ENCODE peak calls at places on chromosomes 13 and 19, in nine cellular contexts. P is hepatocyte; K is A673; V is adrenal gland; R is CD4-positive, alpha-beta memory T cell; M is body of pancreas; J is CD8-positive, alpha-beta T cell; D is cardiac muscle cell; G is ascending aorta. Z is an unnamed sample.

GRCh38 chr13:32201809-32202208 is 113.4 kb downstream of the ZAR1L start:
- DNase-seq in P (no peak), K (no peak), V (no peak), R (no peak), M (no peak), J (no peak), D (no peak), G (no peak), Z (no peak)

GRCh38 chr13:47337781-47338507 is 441.1 kb upstream of the HTR2A start:
- DNase-seq in P (peak; percentile 21), K (no peak), V (no peak), R (no peak), M (no peak), J (no peak), D (peak; percentile 58), G (no peak), Z (no peak)

GRCh38 chr19:33606556-33606955 is 15.2 kb upstream of the CHST8 start:
- DNase-seq in P (no peak), K (no peak), V (no peak), R (no peak), M (no peak), J (no peak), D (no peak), G (no peak), Z (no peak)

GRCh38 chr13:64314286-64314685 is 2898.6 kb upstream of the PCDH20 start:
- DNase-seq in P (no peak), K (peak; percentile 14), V (no peak), R (no peak), M (no peak), J (no peak), D (peak; percentile 25), G (no peak), Z (no peak)

GRCh38 chr13:37106642-37107041 is 1.2 kb upstream of the CSNK1A1L start:
- DNase-seq in P (no peak), K (no peak), V (no peak), R (no peak), M (no peak), J (no peak), D (no peak), G (no peak), Z (no peak)

GRCh38 chr13:98535501-98536357 is 41.2 kb downstream of the STK24 start:
- DNase-seq in P (no peak), K (no peak), V (no peak), R (no peak), M (peak; percentile 49), J (no peak), D (no peak), G (peak; percentile 53), Z (no peak)

GRCh38 chr19:12947702-12948596 is 2.3 kb downstream of the RAD23A start:
- DNase-seq in P (no peak), K (no peak), V (no peak), R (no peak), M (no peak), J (no peak), D (no peak), G (no peak), Z (no peak)

GRCh38 chr19:57363734-57364181 is 407 bp downstream of the TRAPPC2B start:
- DNase-seq in P (peak; percentile 40), K (peak; percentile 8), V (no peak), R (no peak), M (no peak), J (no peak), D (peak; percentile 20), G (no peak), Z (no peak)

GRCh38 chr13:33100876-33101275 is 84.7 kb downstream of the KL start:
- DNase-seq in P (no peak), K (no peak), V (no peak), R (no peak), M (no peak), J (no peak), D (no peak), G (no peak), Z (no peak)

GRCh38 chr19:5216141-5216847 is 124.3 kb downstream of the PTPRS start:
- DNase-seq in P (no peak), K (no peak), V (no peak), R (no peak), M (no peak), J (no peak), D (no peak), G (no peak), Z (no peak)

GRCh38 chr13:46666727-46667456 is 113.9 kb downstream of the LRCH1 start:
- DNase-seq in P (peak; percentile 21), K (peak; percentile 98), V (no peak), R (no peak), M (peak; percentile 23), J (no peak), D (no peak), G (no peak), Z (no peak)

GRCh38 chr19:51686171-51686570 is 7.0 kb upstream of the SPACA6 start:
- DNase-seq in P (no peak), K (no peak), V (no peak), R (no peak), M (no peak), J (no peak), D (no peak), G (no peak), Z (no peak)

GRCh38 chr13:73657821-73658540 is 476.2 kb downstream of the KLF12 start:
- DNase-seq in P (no peak), K (peak; percentile 39), V (no peak), R (no peak), M (peak; percentile 70), J (no peak), D (peak; percentile 96), G (peak; percentile 77), Z (no peak)

GRCh38 chr13:27186295-27186694 is 14.7 kb upstream of the USP12 start:
- DNase-seq in P (no peak), K (no peak), V (no peak), R (no peak), M (no peak), J (no peak), D (no peak), G (no peak), Z (no peak)

GRCh38 chr13:27182054-27182453 is 10.4 kb upstream of the USP12 start:
- DNase-seq in P (no peak), K (no peak), V (no peak), R (no peak), M (no peak), J (no peak), D (no peak), G (no peak), Z (no peak)

GRCh38 chr13:27177852-27178251 is 6.2 kb upstream of the USP12 start:
- DNase-seq in P (no peak), K (no peak), V (no peak), R (no peak), M (no peak), J (no peak), D (no peak), G (no peak), Z (no peak)

GRCh38 chr13:27183561-27184147 is 12.0 kb upstream of the USP12 start:
- DNase-seq in P (no peak), K (no peak), V (no peak), R (no peak), M (peak; percentile 55), J (no peak), D (peak; percentile 36), G (no peak), Z (no peak)

GRCh38 chr13:27182844-27183497 is 11.4 kb upstream of the USP12 start:
- DNase-seq in P (peak; percentile 52), K (no peak), V (peak; percentile 87), R (no peak), M (peak; percentile 62), J (no peak), D (peak; percentile 79), G (peak; percentile 91), Z (peak; percentile 54)
- H3K4me3 ChIP-seq in P (no peak overlapping the region), K (no peak overlapping the region), V (no peak overlapping the region), R (no peak overlapping the region), M (no peak overlapping the region), J (no peak overlapping the region), D (no peak overlapping the region), G (peak overlapping the region; percentile 21), Z (no peak overlapping the region)

GRCh38 chr19:7494416-7495098 is 5.7 kb upstream of the PEX11G start:
- DNase-seq in P (no peak), K (no peak), V (peak; percentile 95), R (no peak), M (peak; percentile 73), J (no peak), D (peak; percentile 58), G (no peak), Z (no peak)
- H3K27ac ChIP-seq in P (peak overlapping the region; percentile 50), K (no peak overlapping the region), V (peak overlapping the region; percentile 34), R (no peak overlapping the region), M (peak overlapping the region; percentile 23), J (no peak overlapping the region), D (no peak overlapping the region), G (peak overlapping the region; percentile 76), Z (peak overlapping the region; percentile 83)

GRCh38 chr13:76570485-76570884 is 315.7 kb downstream of the KCTD12 start:
- DNase-seq in P (no peak), K (no peak), V (no peak), R (no peak), M (no peak), J (no peak), D (no peak), G (no peak), Z (no peak)
- H3K4me3 ChIP-seq in P (no peak overlapping the region), K (no peak overlapping the region), V (no peak overlapping the region), R (no peak overlapping the region), M (no peak overlapping the region), J (no peak overlapping the region), D (no peak overlapping the region), G (no peak overlapping the region), Z (no peak overlapping the region)

GRCh38 chr13:106532111-106532929 is 3.1 kb downstream of the EFNB2 start:
- DNase-seq in P (peak; percentile 31), K (no peak), V (no peak), R (no peak), M (no peak), J (no peak), D (peak; percentile 49), G (no peak), Z (no peak)

GRCh38 chr13:106530209-106530906 is 5.1 kb downstream of the EFNB2 start:
- DNase-seq in P (peak; percentile 47), K (no peak), V (no peak), R (no peak), M (no peak), J (no peak), D (no peak), G (no peak), Z (no peak)

GRCh38 chr13:106529415-106530208 is 5.8 kb downstream of the EFNB2 start:
- DNase-seq in P (no peak), K (no peak), V (no peak), R (no peak), M (no peak), J (no peak), D (no peak), G (no peak), Z (no peak)

GRCh38 chr13:106528711-106529414 is 6.6 kb downstream of the EFNB2 start:
- DNase-seq in P (no peak), K (no peak), V (no peak), R (no peak), M (no peak), J (no peak), D (no peak), G (no peak), Z (no peak)

DNA sequence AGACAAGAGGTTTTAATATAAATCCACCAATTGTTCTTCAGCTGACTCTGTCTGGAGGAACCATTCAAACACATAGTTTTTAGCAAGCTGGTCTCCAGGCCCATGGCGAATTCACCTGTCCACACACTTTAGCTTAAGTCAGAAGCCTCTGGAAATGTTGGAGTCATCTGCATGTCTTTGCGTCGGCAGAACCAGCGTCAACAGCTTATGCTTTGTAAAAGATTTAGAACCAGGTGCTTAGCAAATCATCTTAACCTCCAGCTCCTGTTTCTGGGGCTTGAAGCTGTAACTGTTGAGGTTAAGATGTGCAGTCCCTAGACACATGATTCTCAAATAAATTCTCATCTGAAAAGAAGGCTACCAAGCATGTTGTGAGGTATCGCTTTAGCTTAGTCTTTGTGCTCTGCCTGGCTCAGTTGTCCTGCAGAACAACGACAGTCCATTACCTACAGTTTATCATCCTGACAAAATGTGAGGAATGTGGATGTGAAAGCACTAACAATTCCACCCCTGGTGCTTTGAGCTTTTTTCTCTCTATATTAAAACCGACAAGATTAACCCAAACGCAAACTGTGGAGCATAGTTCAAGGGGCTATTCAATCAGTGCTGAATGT is 4.4 kb downstream of the EFNB2 start:
- DNase-seq in P (no peak), K (no peak), V (no peak), R (no peak), M (no peak), J (no peak), D (no peak), G (no peak), Z (no peak)
- H3K27ac ChIP-seq in P (peak overlapping the region; percentile 79), K (no peak overlapping the region), V (no peak overlapping the region), R (no peak overlapping the region), M (no peak overlapping the region), J (no peak overlapping the region), D (no peak overlapping the region), G (peak overlapping the region; percentile 67), Z (peak overlapping the region; percentile 86)